ENCODE peak calls at places on chromosomes 5 and 9, in six cellular contexts. Y, D, P, C, S and O are unnamed samples.
A peak's percentile ranks its signal among the peaks of the same experiment; 100 is the strongest.

GRCh38 chr5:177526191-177526590 is 9.4 kb upstream of the DDX41 start:
- DNase-seq in Y (no peak), D (no peak), P (no peak), C (no peak), S (no peak), O (no peak)

GRCh38 chr9:126343271-126343700 is 16.7 kb downstream of the MVB12B start:
- DNase-seq in Y (no peak), D (no peak), P (no peak), C (no peak), S (no peak), O (no peak)

GRCh38 chr5:155049569-155050383 is 36.2 kb downstream of the KIF4B start:
- DNase-seq in Y (no peak), D (peak; percentile 9), P (peak; percentile 10), C (no peak), S (no peak), O (no peak)

GRCh38 chr5:114857951-114858401 is 311.7 kb downstream of the TRIM36 start:
- DNase-seq in Y (no peak), D (no peak), P (no peak), C (no peak), S (no peak), O (no peak)

GRCh38 chr9:135945969-135946368 is 15.2 kb downstream of the UBAC1 start:
- DNase-seq in Y (no peak), D (no peak), P (no peak), C (no peak), S (no peak), O (no peak)

GRCh38 chr5:43145071-43145470 is 24.4 kb downstream of the ZNF131 start:
- DNase-seq in Y (no peak), D (no peak), P (no peak), C (no peak), S (no peak), O (no peak)

GRCh38 chr9:91771027-91771426 is 179.0 kb downstream of the ROR2 start:
- DNase-seq in Y (no peak), D (peak; percentile 80), P (peak; percentile 86), C (no peak), S (peak; percentile 94), O (no peak)

GRCh38 chr9:3916420-3916819 is 383.4 kb downstream of the GLIS3 start:
- DNase-seq in Y (no peak), D (no peak), P (no peak), C (no peak), S (no peak), O (no peak)

GRCh38 chr5:122183098-122183794 is 53.9 kb downstream of the ZNF474 start:
- DNase-seq in Y (no peak), D (peak; percentile 98), P (peak; percentile 95), C (no peak), S (peak; percentile 68), O (no peak)

GRCh38 chr5:149902177-149902576 is 42.4 kb downstream of the PDE6A start:
- DNase-seq in Y (no peak), D (no peak), P (no peak), C (no peak), S (no peak), O (no peak)

GRCh38 chr5:97071101-97071500 is 71.3 kb downstream of the LIX1 start:
- DNase-seq in Y (no peak), D (no peak), P (peak; percentile 72), C (no peak), S (peak; percentile 29), O (no peak)

GRCh38 chr5:76521240-76521758 is 101.9 kb downstream of the F2RL2 start:
- DNase-seq in Y (no peak), D (peak; percentile 41), P (peak; percentile 39), C (no peak), S (peak; percentile 29), O (no peak)

GRCh38 chr9:4196376-4196775 is 103.5 kb downstream of the GLIS3 start:
- DNase-seq in Y (no peak), D (peak; percentile 28), P (peak; percentile 30), C (no peak), S (no peak), O (no peak)

GRCh38 chr9:20353931-20354652 is 268.2 kb downstream of the MLLT3 start:
- DNase-seq in Y (no peak), D (peak; percentile 12), P (no peak), C (no peak), S (peak; percentile 33), O (no peak)

GRCh38 chr5:129271309-129271708 is 176.8 kb downstream of the ISOC1 start:
- DNase-seq in Y (no peak), D (peak; percentile 5), P (no peak), C (peak; percentile 22), S (no peak), O (no peak)

GRCh38 chr5:168683247-168683926 is 104.2 kb upstream of the PANK3 start:
- DNase-seq in Y (peak; percentile 26), D (no peak), P (no peak), C (no peak), S (no peak), O (peak; percentile 70)